ENCODE peak calls at places on chromosomes 5 and 9, in four cellular contexts. N is HCT116, D is HepG2, U is K562. V is an unnamed sample.
A peak's percentile ranks its signal among the peaks of the same experiment; 100 is the strongest.

GRCh38 chr9:34633851-34634550 is 3.6 kb downstream of the SIGMAR1 start:
- DNase-seq in N (no peak), D (peak; percentile 56), U (peak; percentile 75), V (peak; percentile 65)

GRCh38 chr9:126791406-126792230 is 13.2 kb upstream of the ZBTB43 start:
- DNase-seq in N (no peak), D (peak; percentile 49), U (no peak), V (peak; percentile 90)

GRCh38 chr5:158623971-158624370 is 475.7 kb downstream of the EBF1 start:
- DNase-seq in N (no peak), D (no peak), U (no peak), V (no peak)

GRCh38 chr5:3261081-3261480 is 334.6 kb upstream of the IRX1 start:
- DNase-seq in N (no peak), D (no peak), U (no peak), V (no peak)

GRCh38 chr5:59158165-59158564 is 575.3 kb downstream of the RAB3C start:
- DNase-seq in N (no peak), D (no peak), U (no peak), V (no peak)

GRCh38 chr9:132384376-132384775 is 22.3 kb downstream of the TTF1 start:
- DNase-seq in N (no peak), D (no peak), U (no peak), V (no peak)

GRCh38 chr5:37717613-37718431 is 122.0 kb downstream of the GDNF start:
- DNase-seq in N (no peak), D (peak; percentile 95), U (peak; percentile 55), V (peak; percentile 84)

GRCh38 chr5:56638061-56638621 is 177.2 kb upstream of the MAP3K1 start:
- DNase-seq in N (no peak), D (peak; percentile 94), U (no peak), V (no peak)

GRCh38 chr5:113806250-113806649 is 292.8 kb downstream of the YTHDC2 start:
- DNase-seq in N (no peak), D (no peak), U (no peak), V (no peak)

GRCh38 chr9:83535736-83536135 is 2.5 kb downstream of the FRMD3 start:
- DNase-seq in N (no peak), D (no peak), U (no peak), V (no peak)

GRCh38 chr9:93525476-93525875 is 50.9 kb upstream of the PHF2 start:
- DNase-seq in N (no peak), D (no peak), U (peak; percentile 55), V (no peak)

GRCh38 chr9:38281196-38281595 is 111.3 kb upstream of the ALDH1B1 start:
- DNase-seq in N (no peak), D (no peak), U (no peak), V (no peak)

GRCh38 chr9:112761912-112762651 is 11.5 kb downstream of the SNX30 start:
- DNase-seq in N (no peak), D (no peak), U (no peak), V (no peak)

GRCh38 chr9:78325846-78326350 is 29.0 kb downstream of the PSAT1 start:
- DNase-seq in N (no peak), D (no peak), U (no peak), V (no peak)

GRCh38 chr9:124818431-124819281 is 34.6 kb upstream of the WDR38 start:
- DNase-seq in N (peak; percentile 82), D (peak; percentile 90), U (peak; percentile 60), V (no peak)

GRCh38 chr9:76092572-76092971 is 202.1 kb downstream of the PCSK5 start:
- DNase-seq in N (no peak), D (no peak), U (no peak), V (no peak)

GRCh38 chr5:87722286-87722685 is 309.6 kb upstream of the CCNH start:
- DNase-seq in N (peak; percentile 33), D (no peak), U (no peak), V (no peak)

GRCh38 chr5:45411971-45412612 is 284.1 kb downstream of the HCN1 start:
- DNase-seq in N (no peak), D (no peak), U (no peak), V (no peak)

GRCh38 chr5:35938518-35939227 is at the start of gene CAPSL:
- DNase-seq in N (peak; percentile 36), D (no peak), U (peak; percentile 27), V (no peak)

GRCh38 chr5:159786901-159787691 is 129.2 kb upstream of the ADRA1B start:
- DNase-seq in N (no peak), D (no peak), U (no peak), V (no peak)

GRCh38 chr5:133610489-133611356 is 1.6 kb downstream of the FSTL4 start:
- DNase-seq in N (no peak), D (peak; percentile 23), U (peak; percentile 59), V (no peak)

GRCh38 chr9:87269777-87270176 is 227.9 kb upstream of the DAPK1 start:
- DNase-seq in N (no peak), D (no peak), U (no peak), V (no peak)

GRCh38 chr9:12935714-12936113 is 160.9 kb downstream of the LURAP1L start:
- DNase-seq in N (no peak), D (no peak), U (no peak), V (no peak)

GRCh38 chr9:135766707-135767106 is 64.7 kb downstream of the KCNT1 start:
- DNase-seq in N (no peak), D (no peak), U (no peak), V (no peak)

GRCh38 chr9:136806067-136806466 is 1.7 kb upstream of the RABL6 start:
- DNase-seq in N (no peak), D (no peak), U (no peak), V (no peak)

GRCh38 chr5:147391781-147392180 is 118.1 kb downstream of the DPYSL3 start:
- DNase-seq in N (peak; percentile 38), D (peak; percentile 25), U (peak; percentile 24), V (peak; percentile 33)

GRCh38 chr5:135497971-135498661 is 37.6 kb downstream of the NEUROG1 start:
- DNase-seq in N (no peak), D (no peak), U (no peak), V (no peak)

GRCh38 chr9:116910201-116910600 is 223.1 kb downstream of the TRIM32 start:
- DNase-seq in N (no peak), D (no peak), U (no peak), V (no peak)
- TF ChIP-seq CTCF in N (no peak), D (no peak), U (no peak), V (no peak)

GRCh38 chr5:88883566-88884434 is 816 bp upstream of the MEF2C start:
- DNase-seq in N (peak; percentile 50), D (no peak), U (peak; percentile 77), V (no peak)

GRCh38 chr5:88882321-88883038 is 504 bp downstream of the MEF2C start:
- DNase-seq in N (no peak), D (no peak), U (peak; percentile 37), V (no peak)

GRCh38 chr5:88884435-88884877 is 1.5 kb upstream of the MEF2C start:
- DNase-seq in N (no peak), D (no peak), U (peak; percentile 86), V (no peak)

GRCh38 chr5:88881566-88881965 is 1.4 kb downstream of the MEF2C start:
- DNase-seq in N (no peak), D (no peak), U (no peak), V (no peak)

DNA sequence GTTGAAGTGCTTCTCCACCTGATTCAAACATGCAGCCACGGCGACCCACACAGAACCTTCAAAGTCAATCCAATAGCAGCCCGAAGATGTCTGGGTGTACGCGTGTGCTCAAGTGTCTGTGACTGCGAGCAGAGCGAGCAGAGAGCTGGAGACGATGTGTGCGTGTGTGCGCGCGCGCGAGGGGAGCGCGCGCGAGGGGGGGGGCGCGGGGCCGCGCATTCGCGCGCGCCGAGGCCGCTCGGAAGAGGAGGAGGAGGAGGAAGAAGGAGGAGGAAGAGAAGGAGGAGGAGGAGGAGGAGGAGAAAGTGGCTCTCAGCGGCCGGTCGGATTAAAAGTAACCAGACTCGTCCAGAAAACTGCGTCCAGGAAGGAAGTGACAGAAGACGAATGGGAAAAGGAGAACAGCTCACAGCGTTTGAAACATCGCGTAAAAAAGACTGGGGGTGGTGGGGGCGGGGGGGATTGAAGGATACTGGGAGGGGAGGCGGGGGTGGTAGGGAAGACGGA is at the start of gene MEF2C:
- DNase-seq in N (peak; percentile 56), D (no peak), U (peak; percentile 87), V (no peak)
- H3K27me3 ChIP-seq in N (no peaks in the 10 kb centered on the region), D (peaks cover 24% of the 10 kb centered on the region), U (no peaks in the 10 kb centered on the region), V (no peaks in the 10 kb centered on the region)

GRCh38 chr5:41641621-41642020 is 131.2 kb upstream of the PLCXD3 start:
- DNase-seq in N (no peak), D (no peak), U (no peak), V (no peak)
- TF ChIP-seq TCF7L2 in N (no peak), D (no peak), U (no peak), V (no peak)

DNA sequence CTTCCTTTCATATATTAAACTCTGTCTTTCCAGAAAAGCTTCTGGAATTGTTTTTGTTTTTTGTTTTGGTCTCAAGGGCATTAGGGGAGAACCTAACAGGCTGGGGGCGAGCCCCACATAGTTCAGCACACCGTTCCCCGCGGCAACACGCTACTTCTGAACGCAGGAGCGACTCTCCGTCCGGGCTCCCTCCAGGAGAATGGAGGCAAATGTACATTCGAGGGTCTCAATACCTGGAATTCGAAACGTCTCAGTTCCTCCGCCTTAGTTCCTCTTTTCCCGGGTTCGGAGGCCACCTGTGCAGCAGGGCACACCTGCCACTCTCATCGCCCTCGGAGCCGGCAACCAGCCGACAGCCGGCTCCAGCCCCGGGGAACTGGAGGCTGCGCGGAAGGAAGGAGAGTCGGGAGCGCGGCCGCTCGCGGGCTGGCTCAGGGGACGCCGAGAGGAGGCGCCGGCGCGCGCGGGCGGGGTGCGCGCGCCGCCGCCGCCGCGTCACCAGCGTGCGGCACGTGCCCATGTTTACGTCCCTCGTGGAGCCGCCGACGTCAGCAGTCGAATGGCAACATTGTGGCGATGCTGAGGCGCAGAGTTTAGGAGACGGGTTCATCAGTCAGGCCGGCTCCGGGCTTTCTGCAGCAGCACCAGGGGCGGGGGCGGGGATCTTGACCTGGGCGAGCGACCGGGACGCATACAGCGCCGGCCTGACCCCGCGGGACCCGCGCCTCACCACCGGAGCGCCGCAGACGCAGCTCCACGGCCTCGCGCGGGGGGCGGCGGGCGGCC is at the start of gene JMY:
- DNase-seq in N (peak; percentile 55), D (peak; percentile 75), U (peak; percentile 90), V (no peak)
- TF ChIP-seq CTCF in N (no peak), D (peak; percentile 35), U (no peak), V (no peak)

DNA sequence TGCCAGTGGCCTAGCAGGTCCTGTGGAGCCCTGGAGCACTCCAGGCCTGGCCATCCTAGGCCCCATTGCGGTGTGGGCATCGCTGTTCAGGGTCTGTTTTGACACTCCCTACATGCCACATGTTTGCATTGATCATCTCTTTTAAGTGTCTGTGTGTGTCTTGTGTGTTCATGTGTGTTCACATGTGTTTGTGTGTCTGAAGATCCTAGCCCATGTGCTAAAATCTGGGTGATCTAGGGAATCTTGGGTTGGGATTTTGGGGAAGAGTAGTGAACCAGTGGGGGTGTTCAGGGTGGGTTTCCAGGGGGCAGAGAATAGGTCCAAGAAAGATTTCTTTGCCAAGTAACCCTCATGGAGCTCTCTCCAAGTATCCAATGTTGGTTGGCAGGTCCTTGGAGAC is 8.4 kb downstream of the PSD2 start:
- DNase-seq in N (no peak), D (no peak), U (no peak), V (no peak)
- H3K27me3 ChIP-seq in N (peaks cover 22% of the 10 kb centered on the region), D (peaks cover 38% of the 10 kb centered on the region), U (no peaks in the 10 kb centered on the region), V (peaks cover 4% of the 10 kb centered on the region)

GRCh38 chr9:70412678-70413426 is 1.6 kb downstream of the KLF9 start:
- DNase-seq in N (no peak), D (peak; percentile 37), U (peak; percentile 59), V (no peak)
- TF ChIP-seq TCF7L2 in N (no peak), D (no peak), U (no peak), V (no peak)